ENCODE peak calls at places on chromosome X, in seven cellular contexts. D is NT2/D1, H is GM12878, O is HCT116, V is SK-N-SH, B is K562, G is H1. Z is an unnamed sample.

GRCh38 chrX:67568769-67569168 is 24.9 kb downstream of the AR start:
- DNase-seq in D (no peak), H (no peak), O (no peak), V (no peak), B (no peak), G (no peak), Z (no peak)

GRCh38 chrX:23953908-23954269 is 46.1 kb downstream of the CXorf58 start:
- DNase-seq in D (no peak), H (no peak), O (no peak), V (no peak), B (no peak), G (no peak), Z (no peak)

GRCh38 chrX:120446503-120446902 is 22.6 kb downstream of the LAMP2 start:
- DNase-seq in D (no peak), H (no peak), O (no peak), V (no peak), B (no peak), G (no peak), Z (no peak)

GRCh38 chrX:47637546-47638195 is 7.9 kb upstream of the CFP start:
- DNase-seq in D (no peak), H (no peak), O (no peak), V (no peak), B (peak; percentile 33), G (no peak), Z (no peak)

GRCh38 chrX:20067709-20068315 is 48.9 kb downstream of the MAP7D2 start:
- DNase-seq in D (no peak), H (no peak), O (peak; percentile 23), V (peak; percentile 18), B (no peak), G (no peak), Z (no peak)

GRCh38 chrX:13891367-13892146 is 74.7 kb upstream of the GPM6B start:
- DNase-seq in D (no peak), H (no peak), O (no peak), V (no peak), B (no peak), G (no peak), Z (no peak)

GRCh38 chrX:72313757-72314156 is 8.0 kb upstream of the CITED1 start:
- DNase-seq in D (no peak), H (no peak), O (no peak), V (no peak), B (no peak), G (no peak), Z (no peak)

GRCh38 chrX:47231167-47231566 is 1.6 kb upstream of the USP11 start:
- DNase-seq in D (no peak), H (no peak), O (no peak), V (no peak), B (no peak), G (no peak), Z (no peak)

GRCh38 chrX:121103381-121103780 is 56.0 kb downstream of the GLUD2 start:
- DNase-seq in D (no peak), H (no peak), O (no peak), V (no peak), B (no peak), G (no peak), Z (no peak)

GRCh38 chrX:42708222-42708621 is 69.7 kb downstream of the PPP1R2C start:
- DNase-seq in D (no peak), H (no peak), O (no peak), V (no peak), B (no peak), G (no peak), Z (no peak)

GRCh38 chrX:44400588-44400987 is 57.1 kb upstream of the EFHC2 start:
- DNase-seq in D (no peak), H (no peak), O (peak; percentile 64), V (no peak), B (no peak), G (no peak), Z (no peak)

GRCh38 chrX:71989768-71990167 is 79.1 kb downstream of the NHSL2 start:
- DNase-seq in D (no peak), H (no peak), O (no peak), V (no peak), B (no peak), G (no peak), Z (no peak)

GRCh38 chrX:46500054-46500453 is 45.2 kb downstream of the ZNF674 start:
- DNase-seq in D (no peak), H (no peak), O (no peak), V (no peak), B (no peak), G (no peak), Z (no peak)

GRCh38 chrX:7159132-7159861 is 11.3 kb upstream of the PUDP start:
- DNase-seq in D (no peak), H (no peak), O (no peak), V (no peak), B (no peak), G (no peak), Z (no peak)

GRCh38 chrX:67636532-67636931 is 92.7 kb downstream of the AR start:
- DNase-seq in D (peak; percentile 51), H (no peak), O (no peak), V (no peak), B (no peak), G (no peak), Z (no peak)

GRCh38 chrX:16300831-16301230 is 133.6 kb downstream of the MAGEB17 start:
- DNase-seq in D (no peak), H (no peak), O (no peak), V (no peak), B (no peak), G (no peak), Z (no peak)

GRCh38 chrX:125786306-125786705 is 379.8 kb downstream of the DCAF12L2 start:
- DNase-seq in D (no peak), H (no peak), O (no peak), V (no peak), B (no peak), G (no peak), Z (no peak)

GRCh38 chrX:107711521-107712041 is 64.0 kb downstream of the TSC22D3 start:
- DNase-seq in D (no peak), H (no peak), O (no peak), V (no peak), B (no peak), G (no peak), Z (no peak)

GRCh38 chrX:21738145-21738949 is 19.6 kb downstream of the SMPX start:
- DNase-seq in D (no peak), H (no peak), O (no peak), V (no peak), B (no peak), G (peak; percentile 21), Z (no peak)

GRCh38 chrX:113644426-113644825 is 803.8 kb upstream of the AMOT start:
- DNase-seq in D (no peak), H (no peak), O (no peak), V (no peak), B (no peak), G (no peak), Z (no peak)

GRCh38 chrX:120302434-120302833 is 8.8 kb downstream of the TMEM255A start:
- DNase-seq in D (peak; percentile 2), H (peak; percentile 61), O (no peak), V (no peak), B (no peak), G (no peak), Z (no peak)

GRCh38 chrX:120125444-120125843 is 9.7 kb upstream of the RHOXF1 start:
- DNase-seq in D (no peak), H (no peak), O (no peak), V (no peak), B (no peak), G (no peak), Z (no peak)

GRCh38 chrX:130893356-130894085 is 9.5 kb downstream of the ENOX2 start:
- DNase-seq in D (no peak), H (no peak), O (no peak), V (no peak), B (no peak), G (no peak), Z (no peak)

GRCh38 chrX:137575596-137576255 is 9.8 kb downstream of the ZIC3 start:
- DNase-seq in D (no peak), H (no peak), O (no peak), V (no peak), B (no peak), G (no peak), Z (no peak)

GRCh38 chrX:137574784-137575298 is 8.9 kb downstream of the ZIC3 start:
- DNase-seq in D (no peak), H (no peak), O (no peak), V (no peak), B (no peak), G (no peak), Z (no peak)

GRCh38 chrX:137569470-137569891 is 3.6 kb downstream of the ZIC3 start:
- DNase-seq in D (no peak), H (no peak), O (no peak), V (no peak), B (no peak), G (no peak), Z (no peak)

GRCh38 chrX:137574102-137574783 is 8.3 kb downstream of the ZIC3 start:
- DNase-seq in D (no peak), H (no peak), O (no peak), V (no peak), B (no peak), G (no peak), Z (no peak)

GRCh38 chrX:137573356-137574101 is 7.6 kb downstream of the ZIC3 start:
- DNase-seq in D (no peak), H (no peak), O (no peak), V (no peak), B (no peak), G (no peak), Z (no peak)
- TF ChIP-seq YY1 in D (no peak), H (no peak), O (no peak), V (no peak), B (no peak), G (no peak), Z (no peak)

GRCh38 chrX:115972717-115973116 is 197.8 kb upstream of the AGTR2 start:
- DNase-seq in D (no peak), H (no peak), O (no peak), V (no peak), B (no peak), G (no peak), Z (no peak)

GRCh38 chrX:115970718-115971117 is 199.8 kb upstream of the AGTR2 start:
- DNase-seq in D (no peak), H (no peak), O (no peak), V (no peak), B (no peak), G (no peak), Z (no peak)

GRCh38 chrX:115966920-115967319 is 203.6 kb upstream of the AGTR2 start:
- DNase-seq in D (no peak), H (no peak), O (no peak), V (peak; percentile 54), B (no peak), G (no peak), Z (no peak)

GRCh38 chrX:115968436-115969252 is 201.9 kb upstream of the AGTR2 start:
- DNase-seq in D (peak; percentile 90), H (no peak), O (peak; percentile 63), V (peak; percentile 76), B (no peak), G (peak; percentile 82), Z (no peak)
- TF ChIP-seq YY1 in D (no peak), H (no peak), O (peak; percentile 18), V (peak; percentile 61), B (no peak), G (peak; percentile 77), Z (no peak)

GRCh38 chrX:153768311-153769157 is 4.5 kb downstream of the PLXNB3 start:
- DNase-seq in D (no peak), H (no peak), O (no peak), V (peak; percentile 44), B (no peak), G (no peak), Z (no peak)
- TF ChIP-seq YY1 in D (no peak), H (no peak), O (no peak), V (no peak), B (no peak), G (no peak), Z (no peak)

GRCh38 chrX:31268359-31268758 is 196.5 kb upstream of the FTHL17 start:
- DNase-seq in D (no peak), H (no peak), O (no peak), V (no peak), B (no peak), G (no peak), Z (peak; percentile 2)
- TF ChIP-seq YY1 in D (no peak), H (no peak), O (no peak), V (no peak), B (no peak), G (no peak), Z (no peak)

Z was measured in HepG2.